ENCODE peak calls at places on chromosomes 2 and 18, in nine cellular contexts. Z is NCI-H1105; P is GDM1; Y is HCEC 1CT; U is AML-193; I is NCI-H226; E is DND-41; V is NCI-H1092 treated with DMSO at 0.1 percent for 48 hours; L is central memory CD4-positive, alpha-beta T cell. S is an unnamed sample.

GRCh38 chr2:39942970-39943369 is 163.9 kb upstream of the THUMPD2 start:
- DNase-seq in L (no peak), Y (peak), U (no peak), P (no peak), E (no peak), I (peak), V (no peak), Z (no peak), S (no peak)

GRCh38 chr18:75158465-75159237 is 50.3 kb downstream of the PTGR3 start:
- DNase-seq in L (no peak), Z (no peak), I (no peak), P (no peak), Y (no peak), U (no peak), V (no peak), E (no peak), S (no peak)

GRCh38 chr2:75002007-75002406 is 43.6 kb downstream of the POLE4 start:
- DNase-seq in L (no peak), I (peak), Y (no peak), Z (no peak), V (no peak), E (no peak), U (no peak), P (no peak), S (no peak)

GRCh38 chr2:112706170-112706664 is 14.6 kb upstream of the NT5DC4 start:
- DNase-seq in E (peak), I (peak), P (peak), U (peak), L (peak), Y (no peak), Z (no peak), V (no peak), S (no peak)

GRCh38 chr2:15313657-15314056 is 247.5 kb downstream of the NBAS start:
- DNase-seq in U (no peak), Z (no peak), V (no peak), P (no peak), E (peak), Y (peak), L (no peak), I (peak), S (no peak)

GRCh38 chr2:217316743-217317142 is 456.9 kb upstream of the TNP1 start:
- DNase-seq in I (no peak), L (no peak), U (peak), E (peak), P (no peak), Y (peak), V (no peak), Z (no peak), S (no peak)

GRCh38 chr2:28649481-28650260 is 102.0 kb upstream of the PPP1CB start:
- DNase-seq in Y (peak), L (no peak), Z (no peak), E (no peak), V (no peak), I (peak), U (no peak), P (no peak), S (peak)

GRCh38 chr18:74493689-74494088 is 2.5 kb upstream of the CNDP2 start:
- DNase-seq in E (peak), P (peak), Z (peak), L (peak), Y (peak), I (peak), U (peak), V (peak), S (peak)

GRCh38 chr2:207938886-207939285 is 86.4 kb downstream of the PLEKHM3 start:
- DNase-seq in U (no peak), I (no peak), Y (no peak), P (no peak), Z (no peak), L (no peak), V (no peak), E (no peak), S (no peak)

GRCh38 chr2:229245013-229245412 is 26.1 kb downstream of the PID1 start:
- DNase-seq in I (no peak), P (no peak), U (no peak), L (no peak), E (no peak), V (no peak), Y (peak), Z (no peak), S (no peak)

GRCh38 chr2:144217853-144218633 is 301.9 kb downstream of the ZEB2 start:
- DNase-seq in Y (no peak), Z (peak), E (no peak), L (no peak), P (no peak), U (no peak), I (no peak), V (peak), S (no peak)

GRCh38 chr18:55232506-55232905 is 273.2 kb upstream of the CCDC68 start:
- DNase-seq in U (no peak), Z (no peak), L (no peak), Y (no peak), E (no peak), P (no peak), I (no peak), V (no peak), S (no peak)

GRCh38 chr2:103615706-103616105 is 853.9 kb downstream of the TMEM182 start:
- DNase-seq in P (no peak), I (no peak), E (no peak), L (no peak), Y (no peak), Z (no peak), V (no peak), U (no peak), S (no peak)

GRCh38 chr2:179855673-179856072 is 5.7 kb downstream of the ZNF385B start:
- DNase-seq in E (no peak), U (no peak), Y (no peak), I (no peak), V (no peak), Z (no peak), L (no peak), P (no peak), S (no peak)

GRCh38 chr2:229691631-229692030 is 22.7 kb downstream of the DNER start:
- DNase-seq in L (no peak), V (no peak), Z (no peak), E (no peak), P (no peak), U (no peak), I (no peak), Y (no peak), S (no peak)

GRCh38 chr2:29261003-29261402 is 145.8 kb downstream of the CLIP4 start:
- DNase-seq in V (no peak), L (no peak), I (no peak), E (no peak), P (no peak), U (no peak), Y (no peak), Z (no peak), S (no peak)

GRCh38 chr2:212959469-212960117 is 191.8 kb downstream of the IKZF2 start:
- DNase-seq in Z (no peak), U (no peak), V (no peak), E (peak), Y (no peak), L (no peak), P (no peak), I (no peak), S (no peak)

GRCh38 chr2:78065366-78065765 is 543.2 kb upstream of the LRRTM4 start:
- DNase-seq in Y (no peak), I (no peak), P (no peak), E (no peak), Z (no peak), U (no peak), V (no peak), L (no peak), S (no peak)

GRCh38 chr2:30300456-30301221 is 69.3 kb downstream of the LBH start:
- DNase-seq in L (no peak), Z (no peak), P (no peak), V (no peak), Y (peak), U (no peak), E (no peak), I (no peak), S (no peak)

GRCh38 chr2:108616731-108617161 is 82.5 kb downstream of the LIMS1 start:
- DNase-seq in Y (peak), P (no peak), Z (peak), L (no peak), I (no peak), U (no peak), V (peak), E (no peak), S (no peak)

GRCh38 chr2:204249437-204249836 is 295.8 kb upstream of the PARD3B start:
- DNase-seq in L (no peak), Y (no peak), I (no peak), V (no peak), U (no peak), P (no peak), E (no peak), Z (no peak), S (no peak)

GRCh38 chr2:207258191-207258991 is 92.6 kb upstream of the KLF7 start:
- DNase-seq in E (no peak), I (peak), P (peak), L (no peak), U (peak), Z (no peak), V (peak), Y (peak), S (peak)

GRCh38 chr2:64322433-64322832 is 131.5 kb upstream of the LGALSL start:
- DNase-seq in I (no peak), P (no peak), U (no peak), V (no peak), L (no peak), Y (no peak), E (no peak), Z (no peak), S (no peak)

GRCh38 chr2:216013080-216013909 is at the start of gene MREG:
- DNase-seq in L (peak), E (peak), Y (peak), U (peak), P (peak), I (peak), V (peak), Z (peak), S (peak)

S was measured in LoVo.